ENCODE peak calls at places on chromosomes 3 and 15, in four cellular contexts. H is fibroblast of lung, X is tibial nerve, S is cardiac muscle cell. A is an unnamed sample.

GRCh38 chr15:68417897-68418296 is 14.1 kb downstream of the ITGA11 start:
- DNase-seq in X (no peak), S (peak), H (no peak), A (no peak)

GRCh38 chr3:136862611-136862951 is 573 bp downstream of the NCK1 start:
- DNase-seq in S (peak), X (peak), H (peak), A (peak)

GRCh38 chr3:49799761-49800160 is at the start of gene CDHR4:
- DNase-seq in X (peak), H (peak), S (peak), A (no peak)

GRCh38 chr3:129615751-129616281 is 9.3 kb upstream of the PLXND1 start:
- DNase-seq in H (no peak), X (no peak), S (no peak), A (no peak)

GRCh38 chr3:87625911-87626310 is 349.5 kb upstream of the POU1F1 start:
- DNase-seq in H (no peak), X (no peak), S (no peak), A (no peak)

GRCh38 chr3:40264437-40264836 is 45.1 kb upstream of the EIF1B start:
- DNase-seq in X (no peak), S (no peak), H (no peak), A (no peak)

GRCh38 chr3:42013652-42014442 is 51.9 kb upstream of the ULK4 start:
- DNase-seq in S (no peak), X (no peak), H (no peak), A (peak)

GRCh38 chr15:76636059-76636458 is 269.1 kb downstream of the SCAPER start:
- DNase-seq in H (no peak), S (no peak), X (no peak), A (no peak)

GRCh38 chr3:98890960-98891910 is 10.3 kb downstream of the DCBLD2 start:
- DNase-seq in H (peak), X (no peak), S (no peak), A (no peak)

GRCh38 chr3:186097663-186098451 is 11.0 kb downstream of the ETV5 start:
- DNase-seq in S (peak), H (peak), X (peak), A (peak)
- H3K27ac ChIP-seq in S (peak), H (peak), X (no peak), A (peak)

DNA sequence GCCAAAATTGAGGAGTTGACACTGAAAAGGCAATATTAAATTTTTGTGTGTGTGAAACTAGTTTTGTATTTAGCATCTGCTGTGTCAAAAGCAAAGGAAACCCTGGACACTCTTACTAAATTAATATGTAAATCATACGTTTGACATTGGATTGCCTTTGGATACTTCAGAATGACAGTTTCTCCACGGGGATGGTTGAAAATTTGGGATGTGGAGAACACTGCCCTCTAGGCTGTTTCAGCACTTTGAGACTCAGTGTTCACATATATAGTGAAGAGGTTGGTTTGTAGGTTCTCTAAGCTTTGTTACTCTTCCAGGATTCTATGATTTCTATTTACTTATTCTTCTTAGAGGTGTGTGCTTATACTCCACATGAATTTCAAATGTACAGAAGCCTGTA is 3.0 kb downstream of the ROBO2 start:
- DNase-seq in S (no peak), X (no peak), H (peak), A (no peak)
- TF ChIP-seq CTCF in S (no peak), X (no peak), H (peak), A (no peak)

GRCh38 chr3:102123590-102124190 is 274.4 kb downstream of the NFKBIZ start:
- DNase-seq in H (peak), X (no peak), S (no peak), A (no peak)
- H3K27ac ChIP-seq in H (no peak), X (no peak), S (no peak), A (no peak)

DNA sequence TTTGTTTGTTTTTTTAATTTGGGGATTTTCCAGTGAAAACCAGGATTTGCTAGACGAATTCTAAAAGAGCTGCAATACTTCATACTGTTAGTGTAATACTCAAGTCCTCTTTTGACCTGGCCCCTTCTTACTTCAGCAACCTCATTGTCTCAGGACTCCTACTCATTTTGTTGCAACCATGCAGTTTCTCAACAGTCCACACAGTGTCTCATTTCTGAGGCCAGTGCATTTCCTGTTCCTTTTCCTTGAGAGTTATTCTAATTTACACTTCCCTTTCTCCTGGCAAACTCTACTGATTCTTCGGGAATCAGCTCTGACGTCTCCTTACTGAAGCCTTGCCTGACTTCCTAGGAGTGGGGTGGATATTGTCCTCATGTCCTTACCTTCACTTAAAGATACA is 35.6 kb downstream of the NSUN3 start:
- DNase-seq in H (no peak), S (peak), X (no peak), A (no peak)
- TF ChIP-seq CTCF in H (no peak), S (peak), X (no peak), A (no peak)

DNA sequence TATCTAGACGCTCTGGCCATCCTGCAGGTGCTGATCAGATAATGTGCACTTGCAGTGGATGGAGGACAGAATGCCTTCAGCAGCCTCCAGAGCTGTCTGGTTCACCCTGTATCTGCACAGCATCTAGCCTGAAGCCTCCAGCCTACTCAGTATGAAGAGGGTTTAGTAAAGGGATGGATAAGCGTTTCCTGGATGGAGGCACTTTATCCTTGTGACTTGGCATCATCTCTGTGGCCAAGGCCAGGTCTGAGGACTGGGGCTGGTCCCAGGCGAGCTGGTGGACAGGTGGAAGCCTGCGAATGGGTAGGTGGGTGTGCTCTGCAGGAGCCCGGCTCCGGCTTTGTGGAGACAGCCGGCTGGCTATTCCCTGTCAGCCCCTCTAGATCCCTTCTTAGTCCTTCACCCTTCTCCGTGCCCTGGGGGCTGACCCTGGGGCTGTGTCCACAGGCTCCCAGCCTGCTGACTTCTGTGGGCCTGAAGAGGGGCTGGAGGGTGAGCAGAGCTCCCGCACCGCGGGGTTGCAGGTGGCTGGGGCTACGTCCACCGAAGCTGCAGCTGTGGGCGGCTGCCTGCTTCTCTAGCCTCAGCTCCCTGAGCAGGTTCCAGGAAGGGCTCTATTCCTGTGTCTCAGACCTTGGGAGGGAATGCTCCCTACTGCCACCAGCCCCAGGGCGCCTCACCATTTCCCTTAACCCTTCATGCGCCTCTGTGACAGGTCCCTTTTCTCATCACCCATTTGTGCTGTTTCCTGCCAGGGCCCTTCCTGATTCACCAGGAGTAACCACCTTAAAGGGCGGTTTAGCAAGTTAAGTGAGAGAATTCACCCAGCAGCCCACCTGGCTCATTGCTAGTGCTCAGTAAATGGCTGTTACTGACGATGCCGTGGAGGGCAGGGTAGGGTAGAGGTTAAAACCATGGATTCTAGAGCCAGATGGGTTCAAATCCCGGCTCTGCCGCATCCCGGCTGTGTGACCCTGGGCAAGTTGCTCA is 88.1 kb downstream of the WNT7A start:
- DNase-seq in H (no peak), S (no peak), X (no peak), A (no peak)
- H3K27ac ChIP-seq in H (no peak), S (no peak), X (no peak), A (no peak)

DNA sequence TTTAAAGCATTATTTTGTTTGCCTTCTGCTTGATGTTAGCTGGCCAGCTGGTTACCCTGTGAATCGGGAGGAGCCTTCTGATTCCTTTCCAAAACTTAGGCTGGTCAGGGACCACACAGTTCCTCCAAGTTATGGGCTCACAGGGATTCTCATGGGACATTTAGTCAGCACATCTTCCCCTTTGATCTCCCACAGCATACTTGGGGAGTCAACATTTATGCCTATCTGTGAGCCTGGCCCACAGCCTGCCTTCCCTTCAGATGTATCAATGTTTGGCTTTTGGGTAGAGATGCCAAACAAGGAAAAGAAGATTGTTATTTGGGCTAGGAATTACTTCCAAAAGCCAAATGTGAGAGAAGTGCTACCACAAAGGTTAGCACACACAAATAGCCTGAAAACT is 32.6 kb upstream of the DCP1A start:
- DNase-seq in S (no peak), X (no peak), H (no peak), A (no peak)
- TF ChIP-seq CTCF in S (no peak), X (no peak), H (no peak), A (no peak)

A was measured in Peyer's patch.